ENCODE peak calls at places on chromosomes 5 and 9, in seven cellular contexts. E is H1, S is SK-N-SH, I is breast epithelium, X is HCT116, T is vagina, C is transverse colon. M is an unnamed sample. For H3K36me3, the result is how much of the 10 kb centered on the place peaks cover.

GRCh38 chr9:93059097-93059959 is 827 bp downstream of the SUSD3 start:
- DNase-seq in C (peak), S (no peak), I (no peak), X (no peak), T (no peak), E (no peak), M (peak)

GRCh38 chr9:1580215-1580614 is 434.9 kb upstream of the SMARCA2 start:
- DNase-seq in E (no peak), X (no peak), S (no peak), T (no peak), C (no peak), I (no peak), M (no peak)

GRCh38 chr9:72509635-72510034 is 11.8 kb upstream of the TMC1 start:
- DNase-seq in S (no peak), E (no peak), T (no peak), X (no peak), C (no peak), I (no peak), M (no peak)

GRCh38 chr5:88694087-88694703 is 188.8 kb downstream of the MEF2C start:
- DNase-seq in S (no peak), T (no peak), C (no peak), X (no peak), I (no peak), E (no peak), M (peak)

GRCh38 chr9:72271617-72272478 is 93.2 kb downstream of the ZFAND5 start:
- DNase-seq in E (peak), S (peak), I (no peak), C (peak), X (peak), T (no peak), M (no peak)

GRCh38 chr9:69916950-69917349 is 96.3 kb downstream of the CFAP95 start:
- DNase-seq in S (no peak), C (no peak), T (no peak), X (no peak), E (no peak), I (no peak), M (no peak)

GRCh38 chr5:82356808-82357671 is 78.9 kb upstream of the RPS23 start:
- DNase-seq in X (peak), I (no peak), C (peak), T (no peak), E (no peak), S (no peak), M (no peak)

GRCh38 chr5:31106742-31107546 is 86.5 kb upstream of the CDH6 start:
- DNase-seq in T (no peak), E (no peak), S (no peak), C (no peak), X (no peak), I (no peak), M (no peak)

GRCh38 chr5:134541736-134542376 is 16.4 kb downstream of the JADE2 start:
- DNase-seq in T (no peak), S (no peak), E (peak), X (no peak), C (peak), I (no peak), M (no peak)

DNA sequence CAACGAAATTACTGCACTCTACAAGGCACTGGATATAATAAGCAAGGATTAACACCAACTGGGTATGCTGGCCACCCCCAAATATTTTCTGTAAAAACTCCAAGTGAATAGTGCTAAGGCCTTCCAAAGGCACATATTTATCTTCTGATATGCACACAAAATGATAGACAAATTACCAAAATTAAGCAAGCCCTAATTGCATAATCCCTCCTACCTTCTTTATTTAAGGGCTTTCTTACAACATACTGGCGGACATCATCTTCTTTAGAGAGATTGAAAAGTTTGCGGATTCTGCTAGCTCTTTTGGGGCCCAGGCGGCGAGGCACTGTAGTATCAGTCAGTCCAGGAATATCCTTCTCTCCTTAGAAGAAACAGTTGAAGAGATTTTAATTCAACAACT is 1.9 kb downstream of the RPS6 start:
- DNase-seq in X (no peak), E (no peak), I (no peak), C (no peak), T (no peak), S (no peak), M (no peak)
- H3K4me3 ChIP-seq in X (peak), E (peak), I (peak), C (no peak), T (no peak), S (peak), M (no peak)

DNA sequence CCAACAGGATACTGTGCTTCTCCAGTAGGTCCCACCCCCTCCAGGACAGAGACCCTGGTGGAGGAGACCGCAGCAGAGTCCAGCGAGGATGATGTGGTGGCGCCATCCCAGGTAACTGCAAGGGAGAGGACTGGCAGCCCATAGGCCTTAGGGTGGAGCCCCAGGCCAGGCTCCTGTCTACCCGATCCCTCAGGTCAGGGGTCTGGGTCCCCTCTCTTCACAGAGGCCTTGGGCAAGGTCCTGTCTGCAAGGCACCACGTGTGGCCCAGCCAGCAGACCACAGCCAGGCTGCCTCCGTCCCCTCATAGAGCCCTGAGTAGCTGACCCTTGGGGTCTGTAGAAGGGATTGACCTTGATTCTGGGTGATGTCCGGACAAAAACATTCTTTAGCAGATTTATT is 20.0 kb downstream of the CD74 start:
- DNase-seq in I (no peak), E (no peak), X (no peak), C (no peak), T (no peak), S (no peak), M (no peak)
- TF ChIP-seq POLR2AphosphoS5 in I (no peak), E (no peak), X (no peak), C (no peak), T (no peak), S (no peak), M (no peak)

GRCh38 chr9:111389406-111389805 is 59.4 kb upstream of the OR2K2 start:
- DNase-seq in T (no peak), X (no peak), E (no peak), C (no peak), I (no peak), S (no peak), M (no peak)

GRCh38 chr9:111399772-111400563 is 69.9 kb upstream of the OR2K2 start:
- DNase-seq in E (peak), I (no peak), X (peak), T (no peak), S (peak), C (peak), M (no peak)

GRCh38 chr9:111399211-111399739 is 69.3 kb upstream of the OR2K2 start:
- DNase-seq in T (no peak), S (no peak), E (no peak), C (no peak), X (no peak), I (no peak), M (no peak)

DNA sequence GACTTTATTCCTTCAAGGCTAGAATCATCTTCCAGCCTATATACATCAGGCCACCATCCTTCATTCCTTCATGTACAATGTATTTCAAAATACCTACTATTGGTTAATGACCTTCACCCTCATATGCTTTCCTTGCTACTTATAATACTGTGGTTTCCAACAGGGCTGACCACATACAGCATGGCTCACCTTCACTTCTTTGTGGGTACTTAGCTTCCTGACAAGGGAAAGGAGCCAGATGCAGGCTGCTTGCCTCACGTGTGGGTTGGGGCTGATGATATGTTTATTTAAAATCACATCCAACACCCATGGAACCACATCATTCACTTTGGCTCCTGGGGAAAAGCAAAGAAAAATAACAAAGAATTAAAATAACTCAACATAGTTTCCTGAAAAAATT is 63.9 kb upstream of the OR2K2 start:
- DNase-seq in E (no peak), X (no peak), C (no peak), I (no peak), T (no peak), S (no peak), M (no peak)
- H3K36me3 ChIP-seq in E (under half), X (under half), C (half or more), I (under half), T (under half), S (half or more), M (half or more)

GRCh38 chr5:75049581-75050274 is 2.6 kb downstream of the GCNT4 start:
- DNase-seq in S (peak), C (peak), X (peak), T (no peak), I (no peak), E (peak), M (peak)

GRCh38 chr5:75050415-75050814 is 1.9 kb downstream of the GCNT4 start:
- DNase-seq in C (no peak), I (no peak), T (no peak), E (peak), S (peak), X (no peak), M (peak)

GRCh38 chr5:75053286-75054109 is 1.1 kb upstream of the GCNT4 start:
- DNase-seq in X (no peak), E (peak), T (no peak), C (peak), I (peak), S (peak), M (peak)

GRCh38 chr5:75052461-75053285 is at the start of gene GCNT4:
- DNase-seq in I (no peak), T (no peak), X (no peak), S (peak), C (peak), E (peak), M (peak)

DNA sequence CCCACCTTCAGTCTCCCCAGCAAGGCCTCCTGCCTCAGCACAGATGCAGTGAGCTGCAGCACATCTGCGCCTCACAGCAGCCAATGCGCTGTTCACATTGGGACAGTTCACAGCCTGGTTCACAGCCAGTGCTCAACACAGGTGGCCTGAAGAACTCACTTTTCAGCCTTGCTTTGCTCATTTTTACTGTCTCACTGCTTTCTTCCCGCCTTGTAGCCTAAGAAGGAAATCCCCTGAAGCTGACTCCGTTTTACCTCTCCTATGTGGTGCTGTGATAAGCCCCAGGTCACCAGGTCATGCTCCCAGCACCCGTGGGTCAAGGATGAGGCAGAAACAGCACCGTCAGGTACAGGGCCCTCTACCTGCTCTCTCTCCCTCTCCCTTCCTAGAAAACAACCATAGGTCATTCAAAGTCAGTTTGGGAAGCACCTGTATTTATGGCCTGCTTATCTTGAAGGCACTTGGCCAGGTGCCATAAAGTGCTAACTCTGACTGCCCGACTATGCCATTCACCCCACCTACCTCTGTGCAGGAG is 1.1 kb downstream of the GCNT4 start:
- DNase-seq in E (no peak), S (no peak), C (peak), I (no peak), X (no peak), T (no peak), M (peak)
- H3K4me3 ChIP-seq in E (no peak), S (no peak), C (no peak), I (peak), X (no peak), T (peak), M (peak)